ENCODE peak calls at places on chromosome 17, in ten cellular contexts. X is endothelial cell of umbilical vein; U is OCI-LY7; G is Panc1; C is psoas muscle; Z is CD4-positive, alpha-beta T cell; S is ovary; Y is SK-N-SH; F is fibroblast of lung; A is heart right ventricle. W is an unnamed sample.

GRCh38 chr17:58264407-58265103 is 16.2 kb downstream of the MPO start:
- DNase-seq in X (no peak), U (no peak), G (no peak), C (no peak), Z (no peak), S (no peak), Y (no peak), F (no peak), A (no peak), W (no peak)

GRCh38 chr17:35082073-35082657 is 18.7 kb upstream of the RFFL start:
- DNase-seq in X (peak), U (peak), G (peak), C (no peak), Z (no peak), S (no peak), Y (peak), F (peak), A (no peak), W (no peak)

GRCh38 chr17:79026345-79027273 is 2.6 kb downstream of the C1QTNF1 start:
- DNase-seq in X (no peak), U (no peak), G (no peak), C (peak), Z (no peak), S (peak), Y (peak), F (peak), A (no peak), W (no peak)

GRCh38 chr17:10646393-10646990 is 10.6 kb downstream of the MYH3 start:
- DNase-seq in X (peak), U (peak), G (peak), C (peak), Z (peak), S (peak), Y (peak), F (peak), A (peak), W (peak)

GRCh38 chr17:53912117-53912516 is 89.4 kb downstream of the KIF2B start:
- DNase-seq in X (no peak), U (no peak), G (no peak), C (no peak), Z (no peak), S (no peak), Y (no peak), F (no peak), A (no peak), W (no peak)

GRCh38 chr17:41785091-41785875 is 1.2 kb downstream of the JUP start:
- DNase-seq in X (peak), U (peak), G (no peak), C (no peak), Z (no peak), S (no peak), Y (peak), F (peak), A (peak), W (no peak)

GRCh38 chr17:66994943-66995535 is 30.5 kb downstream of the CACNG4 start:
- DNase-seq in X (no peak), U (no peak), G (no peak), C (no peak), Z (no peak), S (no peak), Y (peak), F (no peak), A (no peak), W (no peak)

GRCh38 chr17:79509008-79509407 is 101.8 kb downstream of the RBFOX3 start:
- DNase-seq in X (no peak), U (no peak), G (no peak), C (no peak), Z (no peak), S (no peak), Y (no peak), F (no peak), A (no peak), W (no peak)

GRCh38 chr17:42386784-42387183 is 1.5 kb downstream of the STAT3 start:
- DNase-seq in X (no peak), U (no peak), G (no peak), C (no peak), Z (no peak), S (no peak), Y (no peak), F (no peak), A (no peak), W (no peak)

GRCh38 chr17:8223356-8224063 is 13.1 kb upstream of the AURKB start:
- DNase-seq in X (no peak), U (peak), G (no peak), C (peak), Z (peak), S (peak), Y (peak), F (peak), A (peak), W (peak)

GRCh38 chr17:14871921-14872320 is 393.2 kb downstream of the PMP22 start:
- DNase-seq in X (no peak), U (no peak), G (no peak), C (no peak), Z (no peak), S (no peak), Y (no peak), F (no peak), A (no peak), W (no peak)

GRCh38 chr17:76341301-76341700 is 12.4 kb downstream of the PRPSAP1 start:
- DNase-seq in X (no peak), U (no peak), G (no peak), C (no peak), Z (no peak), S (no peak), Y (no peak), F (no peak), A (no peak), W (no peak)

GRCh38 chr17:11204991-11205390 is 36.0 kb upstream of the SHISA6 start:
- DNase-seq in X (no peak), U (no peak), G (no peak), C (no peak), Z (no peak), S (no peak), Y (no peak), F (no peak), A (no peak), W (no peak)

GRCh38 chr17:39576187-39576586 is 31.5 kb downstream of the NEUROD2 start:
- DNase-seq in X (no peak), U (peak), G (no peak), C (no peak), Z (no peak), S (no peak), Y (peak), F (no peak), A (no peak), W (no peak)

GRCh38 chr17:38704645-38705522 is at the start of gene MLLT6:
- DNase-seq in X (peak), U (peak), G (no peak), C (peak), Z (peak), S (peak), Y (peak), F (peak), A (peak), W (peak)

GRCh38 chr17:79630821-79631639 is 20.2 kb upstream of the RBFOX3 start:
- DNase-seq in X (no peak), U (no peak), G (no peak), C (no peak), Z (no peak), S (peak), Y (peak), F (no peak), A (peak), W (no peak)

GRCh38 chr17:46772013-46772878 is 46.2 kb downstream of the WNT3 start:
- DNase-seq in X (peak), U (no peak), G (no peak), C (peak), Z (no peak), S (no peak), Y (no peak), F (no peak), A (no peak), W (no peak)

GRCh38 chr17:16464001-16464640 is 27.9 kb downstream of the LRRC75A start:
- DNase-seq in X (no peak), U (no peak), G (no peak), C (no peak), Z (no peak), S (no peak), Y (peak), F (no peak), A (no peak), W (no peak)
- TF ChIP-seq CTCF in X (no peak), U (no peak), G (no peak), C (no peak), Z (no peak), S (no peak), Y (no peak), F (no peak), A (no peak), W (no peak)

GRCh38 chr17:1179112-1179634 is 608 bp downstream of the ABR start:
- DNase-seq in X (no peak), U (no peak), G (no peak), C (no peak), Z (no peak), S (peak), Y (peak), F (no peak), A (peak), W (peak)

GRCh38 chr17:1180434-1180742 is 607 bp upstream of the ABR start:
- DNase-seq in X (no peak), U (no peak), G (no peak), C (no peak), Z (no peak), S (no peak), Y (no peak), F (no peak), A (no peak), W (no peak)

GRCh38 chr17:1181769-1182137 is 2.0 kb upstream of the ABR start:
- DNase-seq in X (no peak), U (peak), G (no peak), C (no peak), Z (no peak), S (no peak), Y (no peak), F (peak), A (no peak), W (no peak)

GRCh38 chr17:1180958-1181768 is 1.4 kb upstream of the ABR start:
- DNase-seq in X (no peak), U (peak), G (no peak), C (no peak), Z (no peak), S (peak), Y (no peak), F (no peak), A (no peak), W (no peak)

GRCh38 chr17:1179635-1180433 is at the start of gene ABR:
- DNase-seq in X (peak), U (peak), G (no peak), C (peak), Z (peak), S (peak), Y (peak), F (no peak), A (peak), W (peak)
- H3K27ac ChIP-seq in X (no peak), U (peak), G (no peak), C (no peak), Z (no peak), S (peak), Y (peak), F (no peak), A (peak), W (peak)

DNA sequence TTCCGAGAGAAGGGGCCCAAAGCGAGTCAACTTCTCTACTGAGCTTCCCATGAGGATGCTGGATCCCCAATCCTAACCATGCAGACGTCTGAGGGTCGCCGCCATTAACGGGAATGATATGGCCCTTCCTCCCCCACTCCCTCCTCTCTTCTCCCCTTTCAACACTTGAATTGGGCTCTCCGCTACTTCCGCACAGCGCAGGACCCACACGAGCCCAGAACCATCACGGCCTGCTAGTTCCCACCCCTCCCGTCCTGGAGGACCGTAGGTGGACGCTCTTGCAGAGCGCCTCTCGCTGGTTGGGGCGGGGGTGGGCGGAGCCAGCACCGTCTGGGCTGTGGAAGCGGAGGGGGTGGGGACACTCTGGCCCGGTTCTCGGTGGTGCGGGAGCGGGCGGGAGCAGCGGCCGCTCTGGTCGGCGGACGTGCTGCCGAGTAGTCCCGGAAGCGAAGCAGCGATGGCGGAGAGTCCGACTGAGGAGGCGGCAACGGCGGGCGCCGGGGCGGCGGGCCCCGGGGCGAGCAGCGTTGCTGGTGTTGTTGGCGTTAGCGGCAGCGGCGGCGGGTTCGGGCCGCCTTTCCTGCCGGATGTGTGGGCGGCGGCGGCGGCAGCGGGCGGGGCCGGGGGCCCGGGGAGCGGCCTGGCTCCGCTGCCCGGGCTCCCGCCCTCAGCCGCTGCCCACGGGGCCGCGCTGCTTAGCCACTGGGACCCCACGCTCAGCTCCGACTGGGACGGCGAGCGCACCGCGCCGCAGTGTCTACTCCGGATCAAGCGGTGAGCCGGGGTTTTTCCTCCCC is at the start of gene UBE2Z:
- DNase-seq in X (peak), U (peak), G (peak), C (peak), Z (peak), S (peak), Y (peak), F (peak), A (peak), W (peak)
- TF ChIP-seq CTCF in X (no peak), U (peak), G (no peak), C (no peak), Z (no peak), S (no peak), Y (no peak), F (no peak), A (no peak), W (no peak)

GRCh38 chr17:81865358-81865732 is 5.0 kb upstream of the P4HB start:
- DNase-seq in X (no peak), U (no peak), G (no peak), C (no peak), Z (no peak), S (no peak), Y (no peak), F (no peak), A (no peak), W (no peak)
- H3K27ac ChIP-seq in X (no peak), U (no peak), G (peak), C (peak), Z (no peak), S (no peak), Y (peak), F (no peak), A (no peak), W (no peak)

GRCh38 chr17:69417545-69418483 is 3.3 kb downstream of the MAP2K6 start:
- DNase-seq in X (peak), U (no peak), G (no peak), C (no peak), Z (no peak), S (no peak), Y (no peak), F (peak), A (no peak), W (no peak)
- TF ChIP-seq CTCF in X (no peak), U (no peak), G (no peak), C (no peak), Z (no peak), S (no peak), Y (no peak), F (no peak), A (no peak), W (no peak)

GRCh38 chr17:13590441-13590840 is 11.3 kb downstream of the HS3ST3A1 start:
- DNase-seq in X (no peak), U (no peak), G (no peak), C (no peak), Z (no peak), S (no peak), Y (no peak), F (no peak), A (no peak), W (no peak)
- H3K27ac ChIP-seq in X (no peak), U (no peak), G (no peak), C (no peak), Z (no peak), S (no peak), Y (no peak), F (peak), A (no peak), W (no peak)

GRCh38 chr17:81039854-81040758 is 5.2 kb downstream of the BAIAP2 start:
- DNase-seq in X (peak), U (no peak), G (no peak), C (no peak), Z (no peak), S (no peak), Y (no peak), F (peak), A (no peak), W (peak)

GRCh38 chr17:81037026-81037782 is 2.3 kb downstream of the BAIAP2 start:
- DNase-seq in X (no peak), U (no peak), G (no peak), C (peak), Z (no peak), S (no peak), Y (no peak), F (no peak), A (peak), W (peak)

GRCh38 chr17:81039096-81039495 is 4.1 kb downstream of the BAIAP2 start:
- DNase-seq in X (no peak), U (no peak), G (no peak), C (no peak), Z (no peak), S (no peak), Y (no peak), F (no peak), A (no peak), W (no peak)

GRCh38 chr17:81036128-81036891 is 1.4 kb downstream of the BAIAP2 start:
- DNase-seq in X (no peak), U (no peak), G (no peak), C (no peak), Z (no peak), S (no peak), Y (no peak), F (peak), A (no peak), W (peak)

GRCh38 chr17:81037783-81038733 is 3.1 kb downstream of the BAIAP2 start:
- DNase-seq in X (no peak), U (no peak), G (no peak), C (no peak), Z (no peak), S (peak), Y (no peak), F (no peak), A (no peak), W (no peak)
- TF ChIP-seq CTCF in X (no peak), U (no peak), G (no peak), C (no peak), Z (no peak), S (no peak), Y (no peak), F (no peak), A (no peak), W (no peak)

DNA sequence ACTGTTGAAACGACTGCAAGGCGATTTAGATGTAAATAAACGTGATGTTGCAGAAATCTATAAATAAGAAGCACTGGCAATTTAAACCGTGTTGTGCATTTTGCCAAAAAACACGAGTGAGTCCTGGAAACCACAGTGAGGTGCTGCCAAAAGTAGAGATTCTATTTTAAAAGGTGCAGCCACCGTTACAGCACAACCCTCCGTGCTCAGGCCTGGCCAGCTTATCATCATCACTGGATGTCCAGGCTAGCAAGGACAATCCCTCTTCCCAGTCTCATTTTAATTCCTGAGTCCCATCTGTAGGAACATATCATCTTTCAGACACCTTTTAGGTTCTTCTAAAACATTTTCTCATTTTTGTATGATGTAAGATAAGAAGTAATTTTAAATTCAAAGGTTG is 32.3 kb downstream of the PRKAR1A start:
- DNase-seq in X (no peak), U (no peak), G (no peak), C (no peak), Z (no peak), S (no peak), Y (no peak), F (no peak), A (no peak), W (no peak)
- H3K27ac ChIP-seq in X (no peak), U (no peak), G (no peak), C (no peak), Z (no peak), S (no peak), Y (no peak), F (no peak), A (no peak), W (peak)

DNA sequence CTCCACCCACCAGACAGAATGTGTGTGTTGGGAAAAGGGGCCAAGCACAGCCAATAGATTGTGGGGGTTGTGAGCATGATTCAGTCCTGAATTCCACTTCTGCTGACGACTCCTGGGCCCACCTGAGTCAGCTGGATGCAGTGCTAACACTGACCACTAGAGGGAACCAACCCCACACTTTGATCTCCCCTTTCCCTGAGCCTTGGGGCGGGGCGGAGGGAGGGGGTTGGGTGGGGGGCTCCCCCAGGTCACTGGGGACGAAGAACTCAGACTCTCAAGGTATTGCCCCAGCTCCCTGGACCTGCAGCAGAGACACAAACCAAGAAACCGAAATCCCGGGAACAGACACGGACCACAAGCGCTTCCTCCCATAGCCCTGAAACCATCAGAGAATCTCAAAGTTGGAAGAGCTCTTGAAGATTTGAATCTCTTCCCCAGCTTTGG is 621 bp upstream of the CSHL1 start:
- DNase-seq in X (peak), U (peak), G (peak), C (no peak), Z (peak), S (peak), Y (peak), F (peak), A (peak), W (no peak)
- TF ChIP-seq CTCF in X (peak), U (peak), G (peak), C (peak), Z (peak), S (peak), Y (peak), F (peak), A (peak), W (peak)

W was measured in left lung.